ENCODE peak calls at places on chromosome 10, in ten cellular contexts. One of them, this sample, is unnamed.

GRCh38 chr10:24428410-24428782 is 219.5 kb downstream of the KIAA1217 start:
- DNase-seq in PC-3: peak; percentile 80
- DNase-seq in AG04450: no peak
- DNase-seq in GM06990: no peak
- DNase-seq in heart right ventricle: no peak
- DNase-seq in transverse colon: no peak
- DNase-seq in fibroblast of lung: peak; percentile 81
- DNase-seq in cardiac muscle cell: no peak
- DNase-seq in brain microvascular endothelial cell: peak; percentile 80
- DNase-seq in psoas muscle: no peak
- DNase-seq in this sample: no peak

GRCh38 chr10:115706482-115707076 is 566.4 kb downstream of the GFRA1 start:
- DNase-seq in cardiac muscle cell: peak; percentile 12
- DNase-seq in transverse colon: no peak
- DNase-seq in heart right ventricle: no peak
- DNase-seq in brain microvascular endothelial cell: peak; percentile 18
- DNase-seq in PC-3: peak; percentile 35
- DNase-seq in psoas muscle: no peak
- DNase-seq in AG04450: no peak
- DNase-seq in GM06990: no peak
- DNase-seq in fibroblast of lung: peak; percentile 20
- DNase-seq in this sample: no peak

GRCh38 chr10:67487906-67488619 is 207.9 kb downstream of the CTNNA3 start:
- DNase-seq in fibroblast of lung: no peak
- DNase-seq in GM06990: no peak
- DNase-seq in cardiac muscle cell: no peak
- DNase-seq in AG04450: no peak
- DNase-seq in PC-3: no peak
- DNase-seq in psoas muscle: no peak
- DNase-seq in transverse colon: no peak
- DNase-seq in heart right ventricle: no peak
- DNase-seq in brain microvascular endothelial cell: no peak
- DNase-seq in this sample: no peak

GRCh38 chr10:42976353-42977031 is 100.4 kb upstream of the RET start:
- DNase-seq in AG04450: no peak
- DNase-seq in psoas muscle: peak; percentile 19
- DNase-seq in transverse colon: no peak
- DNase-seq in heart right ventricle: no peak
- DNase-seq in GM06990: no peak
- DNase-seq in PC-3: no peak
- DNase-seq in fibroblast of lung: no peak
- DNase-seq in cardiac muscle cell: no peak
- DNase-seq in brain microvascular endothelial cell: no peak
- DNase-seq in this sample: no peak

GRCh38 chr10:49831352-49832040 is 69.4 kb upstream of the OGDHL start:
- DNase-seq in AG04450: no peak
- DNase-seq in PC-3: no peak
- DNase-seq in fibroblast of lung: peak; percentile 74
- DNase-seq in GM06990: no peak
- DNase-seq in cardiac muscle cell: no peak
- DNase-seq in brain microvascular endothelial cell: peak; percentile 7
- DNase-seq in heart right ventricle: no peak
- DNase-seq in psoas muscle: no peak
- DNase-seq in transverse colon: no peak
- DNase-seq in this sample: peak; percentile 67

GRCh38 chr10:71059059-71059818 is 153.1 kb upstream of the UNC5B start:
- DNase-seq in GM06990: no peak
- DNase-seq in transverse colon: no peak
- DNase-seq in heart right ventricle: no peak
- DNase-seq in brain microvascular endothelial cell: no peak
- DNase-seq in cardiac muscle cell: no peak
- DNase-seq in AG04450: no peak
- DNase-seq in PC-3: no peak
- DNase-seq in fibroblast of lung: no peak
- DNase-seq in psoas muscle: peak; percentile 66
- DNase-seq in this sample: no peak

GRCh38 chr10:69750011-69750373 is 51.7 kb upstream of the COL13A1 start:
- DNase-seq in psoas muscle: no peak
- DNase-seq in PC-3: no peak
- DNase-seq in GM06990: no peak
- DNase-seq in heart right ventricle: no peak
- DNase-seq in cardiac muscle cell: no peak
- DNase-seq in brain microvascular endothelial cell: no peak
- DNase-seq in transverse colon: no peak
- DNase-seq in AG04450: no peak
- DNase-seq in fibroblast of lung: no peak
- DNase-seq in this sample: no peak

GRCh38 chr10:69232252-69232651 is 12.1 kb downstream of the HKDC1 start:
- DNase-seq in heart right ventricle: no peak
- DNase-seq in PC-3: peak; percentile 98
- DNase-seq in GM06990: no peak
- DNase-seq in brain microvascular endothelial cell: peak; percentile 73
- DNase-seq in AG04450: peak; percentile 42
- DNase-seq in fibroblast of lung: peak; percentile 87
- DNase-seq in psoas muscle: no peak
- DNase-seq in cardiac muscle cell: no peak
- DNase-seq in transverse colon: peak; percentile 35
- DNase-seq in this sample: no peak

GRCh38 chr10:78165617-78166016 is 132.0 kb downstream of the RPS24 start:
- DNase-seq in PC-3: peak; percentile 83
- DNase-seq in GM06990: no peak
- DNase-seq in AG04450: no peak
- DNase-seq in fibroblast of lung: no peak
- DNase-seq in transverse colon: no peak
- DNase-seq in brain microvascular endothelial cell: no peak
- DNase-seq in psoas muscle: no peak
- DNase-seq in heart right ventricle: no peak
- DNase-seq in cardiac muscle cell: peak; percentile 56
- DNase-seq in this sample: no peak
- TF ChIP-seq CTCF in PC-3: peak; percentile 95
- TF ChIP-seq CTCF in GM06990: no peak
- TF ChIP-seq CTCF in AG04450: no peak
- TF ChIP-seq CTCF in fibroblast of lung: no peak
- TF ChIP-seq CTCF in transverse colon: no peak
- TF ChIP-seq CTCF in brain microvascular endothelial cell: peak; percentile 49
- TF ChIP-seq CTCF in psoas muscle: no peak
- TF ChIP-seq CTCF in heart right ventricle: no peak
- TF ChIP-seq CTCF in cardiac muscle cell: no peak
- TF ChIP-seq CTCF in this sample: peak; percentile 12

GRCh38 chr10:75434292-75434691 is 2.9 kb downstream of the LRMDA start:
- DNase-seq in cardiac muscle cell: no peak
- DNase-seq in brain microvascular endothelial cell: no peak
- DNase-seq in heart right ventricle: no peak
- DNase-seq in transverse colon: no peak
- DNase-seq in fibroblast of lung: no peak
- DNase-seq in psoas muscle: no peak
- DNase-seq in AG04450: no peak
- DNase-seq in GM06990: no peak
- DNase-seq in PC-3: no peak
- DNase-seq in this sample: no peak

GRCh38 chr10:75437693-75438092 is 6.3 kb downstream of the LRMDA start:
- DNase-seq in transverse colon: no peak
- DNase-seq in cardiac muscle cell: no peak
- DNase-seq in heart right ventricle: no peak
- DNase-seq in GM06990: no peak
- DNase-seq in AG04450: no peak
- DNase-seq in fibroblast of lung: no peak
- DNase-seq in brain microvascular endothelial cell: no peak
- DNase-seq in psoas muscle: no peak
- DNase-seq in PC-3: no peak
- DNase-seq in this sample: no peak

GRCh38 chr10:75438275-75438674 is 6.9 kb downstream of the LRMDA start:
- DNase-seq in GM06990: no peak
- DNase-seq in cardiac muscle cell: peak; percentile 42
- DNase-seq in fibroblast of lung: no peak
- DNase-seq in heart right ventricle: no peak
- DNase-seq in brain microvascular endothelial cell: no peak
- DNase-seq in PC-3: no peak
- DNase-seq in transverse colon: no peak
- DNase-seq in AG04450: no peak
- DNase-seq in psoas muscle: no peak
- DNase-seq in this sample: no peak

GRCh38 chr10:75439811-75440210 is 8.4 kb downstream of the LRMDA start:
- DNase-seq in heart right ventricle: no peak
- DNase-seq in GM06990: no peak
- DNase-seq in transverse colon: no peak
- DNase-seq in PC-3: no peak
- DNase-seq in fibroblast of lung: no peak
- DNase-seq in AG04450: no peak
- DNase-seq in cardiac muscle cell: no peak
- DNase-seq in psoas muscle: no peak
- DNase-seq in brain microvascular endothelial cell: no peak
- DNase-seq in this sample: no peak

DNA sequence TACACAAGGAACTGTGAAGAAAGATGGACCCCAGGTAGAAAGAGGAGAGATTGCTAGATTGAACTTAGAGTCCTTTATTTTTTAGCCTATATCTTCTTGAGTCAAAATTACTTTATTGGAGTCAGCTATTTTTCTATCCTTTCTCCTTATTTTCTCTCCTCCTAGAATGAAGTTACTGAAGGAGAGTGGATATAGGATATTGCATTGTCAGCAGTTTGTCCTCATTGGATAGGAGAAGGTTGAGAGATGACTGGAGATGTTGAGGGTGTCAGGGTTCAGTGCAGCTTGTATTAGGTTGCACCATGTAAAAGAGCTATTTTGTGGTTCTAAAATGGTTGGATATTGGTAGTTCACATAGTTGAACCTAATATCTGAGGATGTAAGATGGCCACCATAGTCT is 5.5 kb downstream of the LRMDA start:
- DNase-seq in psoas muscle: no peak
- DNase-seq in brain microvascular endothelial cell: no peak
- DNase-seq in cardiac muscle cell: no peak
- DNase-seq in transverse colon: no peak
- DNase-seq in GM06990: no peak
- DNase-seq in heart right ventricle: no peak
- DNase-seq in PC-3: no peak
- DNase-seq in fibroblast of lung: no peak
- DNase-seq in AG04450: no peak
- DNase-seq in this sample: no peak
- H3K4me3 ChIP-seq in psoas muscle: no peak overlapping the region
- H3K4me3 ChIP-seq in brain microvascular endothelial cell: no peak overlapping the region
- H3K4me3 ChIP-seq in cardiac muscle cell: no peak overlapping the region
- H3K4me3 ChIP-seq in transverse colon: no peak overlapping the region
- H3K4me3 ChIP-seq in GM06990: no peak overlapping the region
- H3K4me3 ChIP-seq in heart right ventricle: no peak overlapping the region
- H3K4me3 ChIP-seq in PC-3: no peak overlapping the region
- H3K4me3 ChIP-seq in fibroblast of lung: no peak overlapping the region
- H3K4me3 ChIP-seq in AG04450: no peak overlapping the region
- H3K4me3 ChIP-seq in this sample: no peak overlapping the region

DNA sequence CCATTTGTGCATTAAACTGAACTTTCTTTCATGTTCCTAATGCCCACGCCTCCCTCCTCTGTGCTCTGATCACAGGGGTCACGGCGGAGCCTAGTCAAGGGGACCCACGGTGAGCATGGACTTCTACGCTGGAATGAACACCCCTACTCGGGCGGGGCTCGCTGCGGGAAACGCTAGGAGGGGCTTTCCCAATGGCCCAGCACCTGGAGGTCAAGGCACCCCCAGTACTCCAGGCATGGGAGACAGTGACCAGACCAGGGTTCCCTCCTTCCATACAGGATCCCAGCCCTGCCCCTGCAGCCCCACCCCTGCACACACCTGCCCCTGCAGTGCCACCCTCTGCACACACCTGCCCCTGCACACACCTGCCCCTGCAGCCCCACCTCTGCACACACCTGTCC is 27.1 kb upstream of the NKX6-2 start:
- DNase-seq in transverse colon: no peak
- DNase-seq in fibroblast of lung: no peak
- DNase-seq in GM06990: no peak
- DNase-seq in psoas muscle: peak; percentile 22
- DNase-seq in PC-3: no peak
- DNase-seq in heart right ventricle: no peak
- DNase-seq in AG04450: no peak
- DNase-seq in brain microvascular endothelial cell: no peak
- DNase-seq in cardiac muscle cell: no peak
- DNase-seq in this sample: no peak
- H3K27me3 ChIP-seq in transverse colon: peaks cover 15% of the 10 kb centered on the region
- H3K27me3 ChIP-seq in fibroblast of lung: no peaks in the 10 kb centered on the region
- H3K27me3 ChIP-seq in GM06990: no peaks in the 10 kb centered on the region
- H3K27me3 ChIP-seq in psoas muscle: no peaks in the 10 kb centered on the region
- H3K27me3 ChIP-seq in PC-3: peaks cover 16% of the 10 kb centered on the region
- H3K27me3 ChIP-seq in heart right ventricle: peaks cover 56% of the 10 kb centered on the region
- H3K27me3 ChIP-seq in AG04450: peaks cover 2% of the 10 kb centered on the region
- H3K27me3 ChIP-seq in brain microvascular endothelial cell: no peaks in the 10 kb centered on the region
- H3K27me3 ChIP-seq in cardiac muscle cell: no peaks in the 10 kb centered on the region
- H3K27me3 ChIP-seq in this sample: peaks cover 23% of the 10 kb centered on the region

GRCh38 chr10:114303556-114303955 is 64.5 kb downstream of the VWA2 start:
- DNase-seq in cardiac muscle cell: no peak
- DNase-seq in AG04450: no peak
- DNase-seq in PC-3: no peak
- DNase-seq in brain microvascular endothelial cell: no peak
- DNase-seq in psoas muscle: no peak
- DNase-seq in GM06990: no peak
- DNase-seq in heart right ventricle: no peak
- DNase-seq in transverse colon: no peak
- DNase-seq in fibroblast of lung: no peak
- DNase-seq in this sample: no peak

GRCh38 chr10:114306116-114306973 is 67.3 kb downstream of the VWA2 start:
- DNase-seq in PC-3: peak; percentile 87
- DNase-seq in psoas muscle: no peak
- DNase-seq in fibroblast of lung: peak; percentile 99
- DNase-seq in heart right ventricle: no peak
- DNase-seq in cardiac muscle cell: no peak
- DNase-seq in AG04450: peak; percentile 59
- DNase-seq in brain microvascular endothelial cell: peak; percentile 98
- DNase-seq in GM06990: no peak
- DNase-seq in transverse colon: no peak
- DNase-seq in this sample: peak; percentile 98

GRCh38 chr10:114304017-114304565 is 65.0 kb downstream of the VWA2 start:
- DNase-seq in AG04450: peak; percentile 73
- DNase-seq in psoas muscle: peak; percentile 79
- DNase-seq in PC-3: peak; percentile 87
- DNase-seq in transverse colon: peak; percentile 84
- DNase-seq in fibroblast of lung: peak; percentile 94
- DNase-seq in brain microvascular endothelial cell: peak; percentile 94
- DNase-seq in cardiac muscle cell: peak; percentile 87
- DNase-seq in GM06990: peak; percentile 67
- DNase-seq in heart right ventricle: peak; percentile 90
- DNase-seq in this sample: peak; percentile 83

GRCh38 chr10:114305521-114305925 is 66.5 kb downstream of the VWA2 start:
- DNase-seq in fibroblast of lung: no peak
- DNase-seq in AG04450: no peak
- DNase-seq in transverse colon: no peak
- DNase-seq in psoas muscle: no peak
- DNase-seq in GM06990: no peak
- DNase-seq in PC-3: no peak
- DNase-seq in brain microvascular endothelial cell: no peak
- DNase-seq in cardiac muscle cell: no peak
- DNase-seq in heart right ventricle: no peak
- DNase-seq in this sample: no peak

DNA sequence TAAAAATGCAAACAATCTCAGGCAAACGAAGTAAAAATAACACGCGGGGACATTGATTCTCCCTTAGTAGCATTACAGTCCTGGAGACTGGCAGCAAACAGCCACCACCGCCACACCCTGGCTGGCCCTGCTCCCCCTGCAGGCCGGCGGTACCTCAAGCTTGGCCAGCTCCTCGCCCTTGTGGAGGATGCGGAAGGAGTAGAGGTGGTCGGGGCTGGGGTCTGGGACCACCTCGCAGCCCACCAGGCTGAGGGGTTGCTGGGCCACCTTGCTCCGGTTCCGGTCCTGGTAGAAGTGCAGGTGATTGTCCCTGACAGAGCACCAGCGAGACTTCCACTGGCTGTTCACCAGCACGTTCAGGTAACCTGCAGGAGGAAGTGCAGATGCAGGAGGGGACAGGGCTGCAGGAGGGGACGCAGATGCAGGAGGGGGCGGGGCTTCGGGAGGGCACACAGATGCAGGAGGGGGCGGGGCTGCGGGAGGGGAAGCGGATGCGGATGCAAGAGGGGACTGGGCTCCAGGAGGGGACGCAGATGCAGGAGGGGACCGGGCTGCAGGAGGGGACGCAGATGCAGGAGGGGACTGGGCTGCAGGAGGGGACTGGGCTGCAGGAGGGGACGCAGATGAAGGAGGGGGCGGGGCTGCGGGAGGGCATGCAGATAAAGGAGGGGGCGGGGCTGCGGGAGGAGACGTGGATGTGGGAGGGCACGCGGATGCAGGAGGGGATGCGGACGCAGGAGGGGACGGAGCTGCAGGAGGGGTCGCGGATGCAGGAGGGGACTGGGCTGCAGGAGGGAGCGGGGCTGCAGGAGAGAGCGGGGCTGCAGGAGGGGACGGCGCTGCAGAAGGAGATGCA is 65.7 kb downstream of the VWA2 start:
- DNase-seq in GM06990: peak; percentile 72
- DNase-seq in cardiac muscle cell: peak; percentile 58
- DNase-seq in PC-3: peak; percentile 39
- DNase-seq in transverse colon: peak; percentile 62
- DNase-seq in brain microvascular endothelial cell: no peak
- DNase-seq in psoas muscle: no peak
- DNase-seq in AG04450: no peak
- DNase-seq in heart right ventricle: peak; percentile 35
- DNase-seq in fibroblast of lung: no peak
- DNase-seq in this sample: no peak
- TF ChIP-seq CTCF in GM06990: peak; percentile 78
- TF ChIP-seq CTCF in cardiac muscle cell: peak; percentile 64
- TF ChIP-seq CTCF in PC-3: peak; percentile 54
- TF ChIP-seq CTCF in transverse colon: peak; percentile 43
- TF ChIP-seq CTCF in brain microvascular endothelial cell: peak; percentile 86
- TF ChIP-seq CTCF in psoas muscle: peak; percentile 20
- TF ChIP-seq CTCF in AG04450: peak; percentile 68
- TF ChIP-seq CTCF in heart right ventricle: no peak
- TF ChIP-seq CTCF in fibroblast of lung: peak; percentile 53
- TF ChIP-seq CTCF in this sample: peak; percentile 81

This sample was measured in kidney epithelial cell.